ENCODE peak calls at places on chromosomes 3 and 15, in four cellular contexts. B is IMR-90, O is H1, T is H9. I is an unnamed sample.

GRCh38 chr3:32239638-32240550 is 1.4 kb downstream of the CMTM8 start:
- DNase-seq in T (peak; percentile 63), B (no peak), O (no peak), I (peak; percentile 83)

GRCh38 chr15:95410757-95411156 is 919.7 kb upstream of the NR2F2 start:
- DNase-seq in O (no peak), T (no peak), B (no peak), I (peak; percentile 10)

GRCh38 chr3:63933459-63933858 is 21.3 kb upstream of the SCAANT1 start:
- DNase-seq in O (no peak), T (no peak), B (no peak), I (no peak)

GRCh38 chr3:55619186-55619808 is 132.2 kb upstream of the WNT5A start:
- DNase-seq in T (no peak), O (no peak), B (no peak), I (no peak)

GRCh38 chr3:38576131-38577088 is 73.1 kb downstream of the SCN5A start:
- DNase-seq in O (no peak), T (peak; percentile 16), B (no peak), I (no peak)

GRCh38 chr3:13359916-13360315 is 60.2 kb downstream of the NUP210 start:
- DNase-seq in T (no peak), O (no peak), B (no peak), I (no peak)

GRCh38 chr15:63256433-63256884 is 20.9 kb upstream of the APH1B start:
- DNase-seq in T (no peak), B (peak; percentile 84), O (no peak), I (peak; percentile 86)

GRCh38 chr15:45429974-45430792 is 51.8 kb upstream of the GATM start:
- DNase-seq in O (peak; percentile 21), B (peak; percentile 46), T (peak; percentile 78), I (peak; percentile 56)

GRCh38 chr3:40387001-40387894 is at the start of gene ENTPD3:
- DNase-seq in B (no peak), T (peak; percentile 83), O (peak; percentile 36), I (peak; percentile 71)

GRCh38 chr3:178048768-178049167 is 487.5 kb upstream of the KCNMB2 start:
- DNase-seq in O (no peak), T (no peak), B (peak; percentile 47), I (peak; percentile 37)

GRCh38 chr3:24447836-24448235 is 46.8 kb downstream of the THRB start:
- DNase-seq in O (no peak), T (no peak), B (no peak), I (no peak)
- H3K4me1 ChIP-seq in O (no peaks in the 10 kb centered on the region), T (no peaks in the 10 kb centered on the region), B (no peaks in the 10 kb centered on the region), I (no peaks in the 10 kb centered on the region)

GRCh38 chr15:98655732-98656131 is 7.4 kb downstream of the IGF1R start:
- DNase-seq in B (no peak), T (no peak), O (no peak), I (no peak)

GRCh38 chr15:98654790-98655360 is 6.5 kb downstream of the IGF1R start:
- DNase-seq in O (no peak), B (no peak), T (no peak), I (no peak)

GRCh38 chr15:98658831-98659699 is 10.7 kb downstream of the IGF1R start:
- DNase-seq in B (peak; percentile 60), O (no peak), T (no peak), I (peak; percentile 55)

GRCh38 chr15:98660055-98660454 is 11.7 kb downstream of the IGF1R start:
- DNase-seq in B (no peak), O (no peak), T (no peak), I (no peak)

DNA sequence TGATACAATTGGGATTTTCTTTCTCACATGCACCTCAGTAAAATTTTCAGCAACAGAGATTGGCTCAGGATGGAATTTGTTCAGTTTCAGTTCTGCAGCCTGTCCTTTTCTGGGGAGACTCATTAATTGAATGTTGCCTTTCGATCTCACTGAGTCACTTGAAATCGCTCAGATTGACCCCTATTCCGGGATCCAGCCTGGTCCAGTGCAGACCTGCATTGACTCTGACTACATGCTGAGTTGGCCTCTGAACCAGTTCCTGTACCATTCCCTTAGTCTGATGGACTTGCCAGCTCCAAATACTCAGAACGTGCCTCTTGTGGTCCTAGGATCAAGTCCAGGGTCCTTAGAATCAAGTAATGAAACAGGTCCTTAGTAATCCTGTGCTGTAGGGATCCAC is 9.4 kb downstream of the IGF1R start:
- DNase-seq in T (no peak), B (peak; percentile 61), O (no peak), I (no peak)
- H3K4ac ChIP-seq in T (no peak overlapping the region), B (no peak overlapping the region), O (no peak overlapping the region), I (no peak overlapping the region)

GRCh38 chr3:76129441-76129840 is 344.1 kb upstream of the ZNF717 start:
- DNase-seq in B (no peak), T (no peak), O (no peak), I (no peak)
- H4K5ac ChIP-seq in B (no peak overlapping the region), T (no peak overlapping the region), O (no peak overlapping the region), I (no peak overlapping the region)

GRCh38 chr3:127629462-127630403 is 748 bp downstream of the PODXL2 start:
- DNase-seq in T (no peak), B (no peak), O (no peak), I (no peak)

GRCh38 chr3:127634653-127635052 is 5.7 kb downstream of the PODXL2 start:
- DNase-seq in T (no peak), B (no peak), O (no peak), I (no peak)

GRCh38 chr3:127632441-127632840 is 3.5 kb downstream of the PODXL2 start:
- DNase-seq in T (no peak), B (no peak), O (no peak), I (no peak)

GRCh38 chr3:127630811-127631714 is 2.1 kb downstream of the PODXL2 start:
- DNase-seq in B (no peak), T (no peak), O (no peak), I (no peak)

DNA sequence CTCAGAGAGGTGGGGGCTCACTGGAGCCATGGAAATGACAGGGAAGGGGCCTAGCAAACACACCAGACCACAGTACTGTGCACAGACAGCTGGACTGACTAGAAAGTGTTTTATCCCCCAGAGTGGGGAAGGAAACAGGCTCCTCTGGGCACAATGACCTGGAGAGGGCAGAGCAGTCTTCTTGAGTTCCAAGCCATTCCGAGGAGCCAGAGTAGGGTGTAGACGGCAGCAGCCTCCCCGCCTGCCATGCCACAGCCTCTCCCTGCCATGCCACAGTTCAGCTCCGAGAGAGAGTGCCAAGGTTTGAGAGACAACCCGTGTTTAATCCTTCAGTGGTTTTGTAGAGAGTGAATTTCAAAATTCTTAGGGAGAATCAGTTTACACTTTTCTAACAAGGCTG is 3.0 kb downstream of the PODXL2 start:
- DNase-seq in O (no peak), T (no peak), B (no peak), I (no peak)
- H3K4me1 ChIP-seq in O (peaks cover 2% of the 10 kb centered on the region), T (no peaks in the 10 kb centered on the region), B (peaks cover 3% of the 10 kb centered on the region), I (no peaks in the 10 kb centered on the region)